ENCODE peak calls at places on chromosomes 2 and 18, in five cellular contexts. One of them, this sample, is unnamed.

GRCh38 chr2:39068757-39069515 is 51.9 kb downstream of the SOS1 start:
- DNase-seq in cardiac muscle cell: peak
- DNase-seq in brain microvascular endothelial cell: peak
- DNase-seq in breast epithelium: no peak
- DNase-seq in neural progenitor cell: peak
- DNase-seq in this sample: no peak

GRCh38 chr2:176392744-176393414 is 123.6 kb downstream of the MTX2 start:
- DNase-seq in cardiac muscle cell: no peak
- DNase-seq in brain microvascular endothelial cell: no peak
- DNase-seq in breast epithelium: no peak
- DNase-seq in neural progenitor cell: no peak
- DNase-seq in this sample: no peak

GRCh38 chr2:71857632-71858031 is 290.0 kb downstream of the CYP26B1 start:
- DNase-seq in cardiac muscle cell: no peak
- DNase-seq in brain microvascular endothelial cell: no peak
- DNase-seq in breast epithelium: no peak
- DNase-seq in neural progenitor cell: no peak
- DNase-seq in this sample: no peak

GRCh38 chr2:223929575-223930001 is 15.5 kb downstream of the WDFY1 start:
- DNase-seq in cardiac muscle cell: no peak
- DNase-seq in brain microvascular endothelial cell: no peak
- DNase-seq in breast epithelium: no peak
- DNase-seq in neural progenitor cell: no peak
- DNase-seq in this sample: no peak

GRCh38 chr18:39959839-39960238 is 1995.2 kb upstream of the PIK3C3 start:
- DNase-seq in cardiac muscle cell: no peak
- DNase-seq in brain microvascular endothelial cell: no peak
- DNase-seq in breast epithelium: no peak
- DNase-seq in neural progenitor cell: no peak
- DNase-seq in this sample: no peak

GRCh38 chr2:130288467-130289403 is 54.0 kb upstream of the IMP4 start:
- DNase-seq in cardiac muscle cell: no peak
- DNase-seq in brain microvascular endothelial cell: no peak
- DNase-seq in breast epithelium: no peak
- DNase-seq in neural progenitor cell: peak
- DNase-seq in this sample: no peak

GRCh38 chr18:8673276-8674209 is 31.8 kb upstream of the MTCL1 start:
- DNase-seq in cardiac muscle cell: no peak
- DNase-seq in brain microvascular endothelial cell: no peak
- DNase-seq in breast epithelium: no peak
- DNase-seq in neural progenitor cell: no peak
- DNase-seq in this sample: no peak

GRCh38 chr2:179592167-179592936 is 269.1 kb downstream of the ZNF385B start:
- DNase-seq in cardiac muscle cell: no peak
- DNase-seq in brain microvascular endothelial cell: peak
- DNase-seq in breast epithelium: no peak
- DNase-seq in neural progenitor cell: no peak
- DNase-seq in this sample: no peak

GRCh38 chr18:36772339-36772738 is 56.5 kb downstream of the TPGS2 start:
- DNase-seq in cardiac muscle cell: no peak
- DNase-seq in brain microvascular endothelial cell: no peak
- DNase-seq in breast epithelium: no peak
- DNase-seq in neural progenitor cell: no peak
- DNase-seq in this sample: no peak

GRCh38 chr2:50746526-50746925 is 285.4 kb downstream of the NRXN1 start:
- DNase-seq in cardiac muscle cell: peak
- DNase-seq in brain microvascular endothelial cell: peak
- DNase-seq in breast epithelium: no peak
- DNase-seq in neural progenitor cell: peak
- DNase-seq in this sample: no peak
- TF ChIP-seq CTCF in cardiac muscle cell: peak
- TF ChIP-seq CTCF in brain microvascular endothelial cell: peak
- TF ChIP-seq CTCF in breast epithelium: no peak
- TF ChIP-seq CTCF in neural progenitor cell: peak
- TF ChIP-seq CTCF in this sample: peak

GRCh38 chr18:78920436-78921138 is 59.0 kb upstream of the SALL3 start:
- DNase-seq in cardiac muscle cell: no peak
- DNase-seq in brain microvascular endothelial cell: no peak
- DNase-seq in breast epithelium: no peak
- DNase-seq in neural progenitor cell: no peak
- DNase-seq in this sample: no peak
- TF ChIP-seq CTCF in cardiac muscle cell: no peak
- TF ChIP-seq CTCF in brain microvascular endothelial cell: no peak
- TF ChIP-seq CTCF in breast epithelium: no peak
- TF ChIP-seq CTCF in neural progenitor cell: no peak
- TF ChIP-seq CTCF in this sample: no peak

GRCh38 chr2:157592374-157592773 is 36.3 kb downstream of the ACVR1C start:
- DNase-seq in cardiac muscle cell: no peak
- DNase-seq in brain microvascular endothelial cell: no peak
- DNase-seq in breast epithelium: no peak
- DNase-seq in neural progenitor cell: no peak
- DNase-seq in this sample: no peak

GRCh38 chr2:157601807-157602206 is 26.9 kb downstream of the ACVR1C start:
- DNase-seq in cardiac muscle cell: no peak
- DNase-seq in brain microvascular endothelial cell: no peak
- DNase-seq in breast epithelium: no peak
- DNase-seq in neural progenitor cell: no peak
- DNase-seq in this sample: no peak

GRCh38 chr2:157592983-157593382 is 35.7 kb downstream of the ACVR1C start:
- DNase-seq in cardiac muscle cell: no peak
- DNase-seq in brain microvascular endothelial cell: peak
- DNase-seq in breast epithelium: no peak
- DNase-seq in neural progenitor cell: no peak
- DNase-seq in this sample: no peak

GRCh38 chr2:157593411-157593810 is 35.3 kb downstream of the ACVR1C start:
- DNase-seq in cardiac muscle cell: no peak
- DNase-seq in brain microvascular endothelial cell: no peak
- DNase-seq in breast epithelium: no peak
- DNase-seq in neural progenitor cell: no peak
- DNase-seq in this sample: no peak

DNA sequence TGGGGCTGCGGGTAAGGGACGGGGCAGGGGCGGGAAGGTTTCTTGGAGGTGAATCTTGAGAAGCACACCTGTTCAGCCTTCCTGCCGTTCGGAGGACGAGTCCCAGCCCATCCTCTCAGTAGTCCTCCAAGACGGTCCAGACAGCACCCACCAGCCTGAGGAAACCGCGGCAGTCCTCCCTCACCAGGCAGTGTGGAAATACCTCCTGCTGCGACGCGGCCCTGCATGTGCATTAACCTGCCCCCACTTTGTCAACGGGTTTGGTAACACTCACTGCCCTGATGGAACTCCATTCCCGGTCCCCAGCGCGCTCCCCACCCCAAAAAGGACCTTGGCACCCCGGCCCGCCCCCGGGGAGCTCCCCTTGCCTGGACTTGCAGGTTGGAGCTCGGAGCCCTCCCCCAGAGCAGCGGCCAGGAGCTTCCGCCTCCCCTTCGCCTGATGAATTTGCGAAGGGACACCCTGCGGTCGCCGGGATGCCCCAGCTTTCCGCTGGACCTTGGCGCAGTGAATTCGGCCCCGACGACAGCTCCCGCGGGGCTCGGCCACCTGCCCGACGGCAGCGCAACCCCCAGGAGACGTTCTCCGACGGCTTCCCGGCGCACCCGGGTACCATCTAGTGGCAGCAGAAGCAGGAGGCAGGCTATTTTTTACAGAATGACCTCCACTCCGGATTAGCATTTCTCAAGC is 31.5 kb downstream of the ACVR1C start:
- DNase-seq in cardiac muscle cell: peak
- DNase-seq in brain microvascular endothelial cell: peak
- DNase-seq in breast epithelium: no peak
- DNase-seq in neural progenitor cell: peak
- DNase-seq in this sample: no peak
- TF ChIP-seq CTCF in cardiac muscle cell: peak
- TF ChIP-seq CTCF in brain microvascular endothelial cell: peak
- TF ChIP-seq CTCF in breast epithelium: no peak
- TF ChIP-seq CTCF in neural progenitor cell: peak
- TF ChIP-seq CTCF in this sample: peak

DNA sequence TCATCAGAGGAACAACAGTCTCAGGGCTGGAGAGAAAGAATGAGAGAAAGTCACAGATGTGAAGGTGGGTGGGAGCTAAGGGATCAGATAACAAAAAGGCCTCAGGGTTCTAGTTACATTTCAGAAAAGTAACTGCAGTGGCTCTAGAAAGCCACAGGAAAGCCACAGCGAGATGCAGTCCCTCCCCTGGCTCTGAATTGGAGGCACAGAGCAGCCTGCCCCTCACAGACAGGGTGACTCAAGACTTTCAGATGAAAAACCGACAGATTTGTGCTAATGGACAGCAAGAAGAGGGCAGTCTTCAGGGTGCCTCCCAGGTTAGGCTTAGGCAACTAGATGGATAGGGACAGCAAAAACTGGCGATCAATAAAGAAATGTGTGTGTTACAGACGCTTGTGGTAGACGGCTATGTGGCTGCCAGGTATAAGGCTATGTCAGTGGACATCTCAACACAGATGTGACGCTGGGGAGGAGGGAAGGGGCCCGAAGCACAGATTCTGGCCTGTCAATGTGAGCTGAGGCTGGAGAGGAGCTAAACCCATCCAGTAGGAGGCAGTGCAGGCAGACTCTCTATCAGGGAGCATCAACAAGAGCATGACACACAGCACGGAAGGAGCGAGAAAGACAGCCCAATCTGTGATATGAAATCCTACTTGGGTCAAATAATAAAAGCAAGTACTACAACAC is 26.2 kb downstream of the UNC50 start:
- DNase-seq in cardiac muscle cell: no peak
- DNase-seq in brain microvascular endothelial cell: peak
- DNase-seq in breast epithelium: no peak
- DNase-seq in neural progenitor cell: peak
- DNase-seq in this sample: no peak
- TF ChIP-seq CTCF in cardiac muscle cell: peak
- TF ChIP-seq CTCF in brain microvascular endothelial cell: peak
- TF ChIP-seq CTCF in breast epithelium: no peak
- TF ChIP-seq CTCF in neural progenitor cell: peak
- TF ChIP-seq CTCF in this sample: peak

GRCh38 chr2:64976276-64976675 is 12.9 kb upstream of the SLC1A4 start:
- DNase-seq in cardiac muscle cell: no peak
- DNase-seq in brain microvascular endothelial cell: no peak
- DNase-seq in breast epithelium: no peak
- DNase-seq in neural progenitor cell: no peak
- DNase-seq in this sample: no peak
- TF ChIP-seq CTCF in cardiac muscle cell: no peak
- TF ChIP-seq CTCF in brain microvascular endothelial cell: no peak
- TF ChIP-seq CTCF in breast epithelium: no peak
- TF ChIP-seq CTCF in neural progenitor cell: no peak
- TF ChIP-seq CTCF in this sample: no peak

DNA sequence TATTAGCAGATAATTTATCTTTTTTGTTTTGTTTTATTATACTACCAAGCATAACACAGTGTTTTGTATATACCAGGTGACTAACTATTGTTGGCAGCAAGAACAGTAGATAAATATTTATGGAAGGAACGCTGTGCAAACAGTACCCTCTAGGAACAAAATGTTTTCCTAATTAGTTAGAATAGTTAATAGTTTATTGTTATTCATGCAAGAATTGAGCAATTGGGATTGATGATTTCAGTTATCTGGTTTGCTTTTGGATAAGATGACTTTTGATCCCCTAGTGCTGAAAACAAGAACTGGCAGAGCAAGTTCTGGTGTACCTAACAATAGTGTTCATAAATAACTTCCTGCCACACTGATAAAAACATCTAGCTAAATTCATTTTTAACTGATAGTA is 323.3 kb downstream of the TGIF1 start:
- DNase-seq in cardiac muscle cell: no peak
- DNase-seq in brain microvascular endothelial cell: no peak
- DNase-seq in breast epithelium: no peak
- DNase-seq in neural progenitor cell: no peak
- DNase-seq in this sample: no peak
- TF ChIP-seq CTCF in cardiac muscle cell: peak
- TF ChIP-seq CTCF in brain microvascular endothelial cell: no peak
- TF ChIP-seq CTCF in breast epithelium: no peak
- TF ChIP-seq CTCF in neural progenitor cell: no peak
- TF ChIP-seq CTCF in this sample: no peak

DNA sequence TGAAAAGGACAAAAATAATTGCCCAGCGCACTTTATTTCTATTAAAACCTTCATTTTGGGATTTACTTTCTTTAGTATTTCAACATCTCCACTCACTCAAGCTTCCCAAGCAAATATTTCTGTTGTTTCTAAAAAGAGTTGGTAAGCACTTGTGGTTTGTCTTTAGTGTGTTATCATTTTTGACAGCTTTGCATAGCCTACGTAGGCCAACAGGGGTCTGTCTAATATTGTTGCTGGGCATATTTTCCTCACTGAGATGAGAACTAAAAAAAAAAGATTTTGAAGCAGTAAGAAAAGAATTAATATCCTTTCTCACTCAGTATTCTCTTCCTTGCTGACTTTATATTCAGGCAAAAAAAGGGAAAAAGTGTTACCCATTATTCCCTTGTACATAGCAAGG is 494.1 kb downstream of the ARHGAP15 start:
- DNase-seq in cardiac muscle cell: no peak
- DNase-seq in brain microvascular endothelial cell: no peak
- DNase-seq in breast epithelium: no peak
- DNase-seq in neural progenitor cell: no peak
- DNase-seq in this sample: no peak
- TF ChIP-seq CTCF in cardiac muscle cell: no peak
- TF ChIP-seq CTCF in brain microvascular endothelial cell: peak
- TF ChIP-seq CTCF in breast epithelium: no peak
- TF ChIP-seq CTCF in neural progenitor cell: no peak
- TF ChIP-seq CTCF in this sample: peak

GRCh38 chr2:212249451-212249850 is 289.2 kb downstream of the ERBB4 start:
- DNase-seq in cardiac muscle cell: no peak
- DNase-seq in brain microvascular endothelial cell: peak
- DNase-seq in breast epithelium: no peak
- DNase-seq in neural progenitor cell: no peak
- DNase-seq in this sample: no peak
- TF ChIP-seq CTCF in cardiac muscle cell: peak
- TF ChIP-seq CTCF in brain microvascular endothelial cell: peak
- TF ChIP-seq CTCF in breast epithelium: no peak
- TF ChIP-seq CTCF in neural progenitor cell: peak
- TF ChIP-seq CTCF in this sample: peak

DNA sequence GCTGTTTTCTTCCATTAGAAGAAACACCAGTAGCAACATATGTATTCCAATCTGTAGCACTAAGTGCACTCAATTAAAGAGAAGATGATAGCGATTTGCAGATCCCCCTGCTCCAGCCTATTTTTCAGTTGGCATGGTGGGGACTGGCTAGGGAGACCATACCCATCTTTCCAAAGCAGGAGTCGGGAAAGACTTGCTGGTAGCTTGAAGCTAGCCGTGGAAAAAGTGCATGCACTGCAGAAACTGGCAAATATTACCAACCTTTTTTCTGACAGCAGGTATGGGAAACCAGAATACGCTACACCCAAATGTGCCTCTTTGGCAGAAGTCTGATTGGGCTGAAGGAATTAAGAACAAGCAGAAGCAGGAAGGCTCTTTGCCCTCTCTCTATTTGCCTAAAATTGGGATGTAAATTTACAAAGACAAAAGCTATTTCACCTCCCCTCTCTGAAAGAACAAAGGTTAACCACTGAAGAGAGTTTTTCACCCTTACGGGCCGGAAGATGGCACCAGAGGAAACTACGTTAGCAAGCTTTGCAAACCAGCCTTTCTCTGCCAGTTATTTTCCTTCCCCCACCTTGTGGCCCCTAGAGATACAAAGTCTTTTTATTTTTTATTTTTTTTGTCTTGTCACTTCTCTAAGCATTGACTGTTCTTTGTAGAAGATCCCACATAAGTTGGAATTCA is 273.1 kb downstream of the DLGAP1 start:
- DNase-seq in cardiac muscle cell: peak
- DNase-seq in brain microvascular endothelial cell: no peak
- DNase-seq in breast epithelium: no peak
- DNase-seq in neural progenitor cell: peak
- DNase-seq in this sample: no peak
- TF ChIP-seq CTCF in cardiac muscle cell: no peak
- TF ChIP-seq CTCF in brain microvascular endothelial cell: no peak
- TF ChIP-seq CTCF in breast epithelium: no peak
- TF ChIP-seq CTCF in neural progenitor cell: peak
- TF ChIP-seq CTCF in this sample: no peak

This sample was measured in osteocyte.